ENCODE peak calls at places on chromosomes 5 and 9, in five cellular contexts. C, E, L, U and Z are unnamed samples.

GRCh38 chr9:25733336-25733982 is 55.2 kb upstream of the TUSC1 start:
- DNase-seq in C (no peak), E (no peak), L (no peak), U (no peak), Z (no peak)

GRCh38 chr5:9715891-9716335 is 85.8 kb upstream of the TAS2R1 start:
- DNase-seq in C (no peak), E (no peak), L (peak), U (peak), Z (peak)

GRCh38 chr9:27385606-27386005 is 88.7 kb upstream of the EQTN start:
- DNase-seq in C (no peak), E (no peak), L (no peak), U (no peak), Z (no peak)

GRCh38 chr9:128747233-128747632 is 23.3 kb upstream of the ZDHHC12 start:
- DNase-seq in C (no peak), E (no peak), L (no peak), U (no peak), Z (no peak)

GRCh38 chr5:3220201-3220600 is 375.4 kb upstream of the IRX1 start:
- DNase-seq in C (no peak), E (no peak), L (no peak), U (no peak), Z (no peak)

GRCh38 chr9:131874916-131875670 is 135.2 kb upstream of the RAPGEF1 start:
- DNase-seq in C (no peak), E (no peak), L (no peak), U (no peak), Z (no peak)

GRCh38 chr9:15299374-15299939 is 7.6 kb downstream of the TTC39B start:
- DNase-seq in C (no peak), E (peak), L (no peak), U (no peak), Z (no peak)

GRCh38 chr5:15013654-15014463 is 142.3 kb upstream of the ANKH start:
- DNase-seq in C (peak), E (peak), L (peak), U (peak), Z (no peak)

GRCh38 chr5:54713923-54714581 is 196.5 kb downstream of the SNX18 start:
- DNase-seq in C (peak), E (no peak), L (no peak), U (peak), Z (no peak)

GRCh38 chr5:74638776-74639537 is 1.6 kb downstream of the ENC1 start:
- DNase-seq in C (peak), E (no peak), L (no peak), U (no peak), Z (no peak)

GRCh38 chr5:101929628-101930027 is 366.5 kb downstream of the SLCO4C1 start:
- DNase-seq in C (no peak), E (no peak), L (no peak), U (no peak), Z (no peak)

GRCh38 chr5:76389513-76390154 is 13.5 kb upstream of the IQGAP2 start:
- DNase-seq in C (no peak), E (no peak), L (no peak), U (no peak), Z (no peak)

GRCh38 chr9:77598510-77598909 is 49.6 kb downstream of the GNA14 start:
- DNase-seq in C (peak), E (no peak), L (peak), U (peak), Z (peak)

GRCh38 chr5:135246923-135247795 is 151.9 kb downstream of the MACROH2A1 start:
- DNase-seq in C (peak), E (no peak), L (peak), U (peak), Z (peak)

GRCh38 chr9:20405086-20405485 is 217.2 kb downstream of the MLLT3 start:
- DNase-seq in C (peak), E (no peak), L (no peak), U (no peak), Z (no peak)

GRCh38 chr9:76441551-76442322 is 17.2 kb upstream of the GCNT1 start:
- DNase-seq in C (peak), E (no peak), L (no peak), U (peak), Z (peak)

GRCh38 chr5:62144395-62145022 is 161.5 kb upstream of the KIF2A start:
- DNase-seq in C (peak), E (no peak), L (no peak), U (no peak), Z (no peak)

GRCh38 chr5:176744584-176744965 is 65.8 kb upstream of the UNC5A start:
- DNase-seq in C (peak), E (no peak), L (no peak), U (no peak), Z (no peak)

GRCh38 chr5:73446631-73447233 is 1.8 kb downstream of the FOXD1 start:
- DNase-seq in C (no peak), E (no peak), L (no peak), U (no peak), Z (no peak)
- H3K4me3 ChIP-seq in C (peak), E (no peak), L (peak), U (peak), Z (peak)

DNA sequence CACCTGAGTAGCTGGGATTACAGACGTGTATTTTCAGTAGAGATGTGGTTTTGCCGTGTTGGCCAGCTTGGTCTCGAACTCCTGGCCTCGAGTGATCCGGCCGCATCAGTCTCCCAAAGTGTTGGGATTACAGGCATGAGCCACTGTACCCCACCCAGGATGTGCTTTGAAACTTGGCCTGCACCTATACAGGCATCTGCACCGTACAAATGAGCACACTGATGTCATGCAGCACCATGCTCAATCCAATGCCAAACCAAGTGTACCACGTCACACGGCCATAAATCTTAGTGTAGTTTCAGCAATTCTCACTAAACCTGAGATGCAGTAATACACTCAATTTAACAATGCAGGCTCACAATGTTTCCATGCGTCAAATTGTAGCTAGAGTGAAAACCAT is 6.3 kb downstream of the NSUN2 start:
- DNase-seq in C (peak), E (no peak), L (no peak), U (no peak), Z (no peak)
- H3K4me3 ChIP-seq in C (no peak), E (no peak), L (no peak), U (no peak), Z (no peak)

DNA sequence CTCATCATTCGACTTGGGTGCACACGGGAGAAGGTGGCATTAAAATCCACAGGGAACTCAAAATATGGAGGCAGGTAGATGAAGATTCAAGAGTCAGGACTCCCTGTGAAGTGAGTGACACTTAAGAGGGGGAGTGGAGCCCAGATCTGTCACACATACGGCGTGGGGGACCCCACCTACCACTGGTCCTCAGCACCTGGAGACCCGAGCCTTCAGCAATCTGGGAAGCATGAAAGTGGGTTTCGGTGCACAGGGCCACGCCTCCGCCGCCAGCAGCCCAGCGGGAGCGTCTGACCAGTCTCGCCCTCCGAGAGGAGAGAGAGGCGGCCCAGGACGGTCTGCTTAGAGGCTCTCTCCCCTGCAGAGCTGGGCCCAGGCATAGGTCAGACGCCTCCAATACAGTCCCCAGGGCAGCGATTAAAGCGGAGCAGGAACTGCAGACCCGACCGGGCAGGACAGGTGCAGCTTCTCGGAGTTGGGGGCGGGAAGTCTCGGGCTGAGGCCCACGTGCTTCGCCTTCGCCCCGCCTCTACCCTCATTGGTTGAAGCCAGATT is 639 bp upstream of the SLC2A8 start:
- DNase-seq in C (no peak), E (no peak), L (no peak), U (no peak), Z (no peak)
- H3K4me3 ChIP-seq in C (no peak), E (peak), L (peak), U (peak), Z (peak)

GRCh38 chr5:83721878-83722779 is 1.5 kb upstream of the HAPLN1 start:
- DNase-seq in C (peak), E (no peak), L (no peak), U (peak), Z (no peak)

GRCh38 chr5:83718936-83719495 is 1.6 kb downstream of the HAPLN1 start:
- DNase-seq in C (no peak), E (no peak), L (no peak), U (no peak), Z (no peak)

GRCh38 chr5:83724001-83724400 is 3.3 kb upstream of the HAPLN1 start:
- DNase-seq in C (no peak), E (no peak), L (no peak), U (no peak), Z (no peak)

GRCh38 chr5:83718195-83718825 is 2.3 kb downstream of the HAPLN1 start:
- DNase-seq in C (peak), E (peak), L (peak), U (peak), Z (no peak)

DNA sequence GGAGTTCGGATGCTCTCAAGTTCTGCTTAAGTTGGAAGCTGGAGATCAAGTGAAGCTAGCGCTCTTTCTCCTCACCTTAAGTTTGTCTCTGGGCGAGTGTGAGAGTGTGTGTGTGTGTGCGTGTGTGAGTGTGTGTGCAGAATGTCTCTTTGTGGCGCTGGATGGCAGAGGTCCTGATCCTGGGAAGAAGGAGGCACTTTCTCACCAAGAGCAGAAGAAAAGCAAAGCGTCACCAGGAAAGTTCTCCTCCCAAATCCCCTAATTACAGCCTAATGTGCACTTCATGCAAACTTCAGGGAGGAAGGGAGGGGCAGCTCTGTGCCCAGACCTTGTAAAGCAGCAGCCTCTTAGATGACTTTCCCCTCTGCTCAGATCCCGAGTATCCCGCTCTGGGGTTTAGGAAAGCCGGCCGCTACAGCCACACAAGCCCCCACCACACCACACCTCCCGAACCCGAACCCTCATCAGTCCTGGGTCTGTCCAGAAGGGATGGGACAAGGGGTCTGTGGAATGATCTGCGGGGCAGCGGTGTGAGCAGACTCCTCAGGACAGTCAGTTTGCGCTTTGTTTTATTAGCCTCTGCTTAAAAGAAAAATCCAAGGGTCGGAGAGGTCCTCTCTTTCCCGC is at the start of gene HAPLN1:
- DNase-seq in C (no peak), E (no peak), L (no peak), U (no peak), Z (no peak)
- H3K4me3 ChIP-seq in C (peak), E (no peak), L (peak), U (peak), Z (peak)

DNA sequence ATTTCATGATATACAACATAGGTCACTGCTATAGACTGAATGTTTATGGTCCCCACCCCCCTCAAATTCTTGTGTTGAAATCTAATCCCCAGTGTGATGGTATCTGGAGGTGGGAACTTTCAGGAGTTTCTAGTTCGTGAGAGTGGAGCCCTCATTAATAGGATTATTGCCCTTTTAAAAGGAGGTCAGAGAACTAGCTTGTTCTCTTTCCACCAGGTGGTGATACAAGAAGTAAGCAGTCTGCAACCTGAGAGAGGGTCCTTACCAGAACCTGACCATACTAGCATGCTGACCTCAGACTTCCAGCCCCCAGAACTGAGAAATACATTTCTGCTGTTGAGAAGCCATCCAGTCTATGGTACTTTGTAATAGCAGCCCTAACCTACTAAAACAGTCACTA is 33.3 kb downstream of the TMEM161B start:
- DNase-seq in C (no peak), E (no peak), L (no peak), U (no peak), Z (no peak)
- H3K4me3 ChIP-seq in C (no peak), E (no peak), L (no peak), U (no peak), Z (no peak)

DNA sequence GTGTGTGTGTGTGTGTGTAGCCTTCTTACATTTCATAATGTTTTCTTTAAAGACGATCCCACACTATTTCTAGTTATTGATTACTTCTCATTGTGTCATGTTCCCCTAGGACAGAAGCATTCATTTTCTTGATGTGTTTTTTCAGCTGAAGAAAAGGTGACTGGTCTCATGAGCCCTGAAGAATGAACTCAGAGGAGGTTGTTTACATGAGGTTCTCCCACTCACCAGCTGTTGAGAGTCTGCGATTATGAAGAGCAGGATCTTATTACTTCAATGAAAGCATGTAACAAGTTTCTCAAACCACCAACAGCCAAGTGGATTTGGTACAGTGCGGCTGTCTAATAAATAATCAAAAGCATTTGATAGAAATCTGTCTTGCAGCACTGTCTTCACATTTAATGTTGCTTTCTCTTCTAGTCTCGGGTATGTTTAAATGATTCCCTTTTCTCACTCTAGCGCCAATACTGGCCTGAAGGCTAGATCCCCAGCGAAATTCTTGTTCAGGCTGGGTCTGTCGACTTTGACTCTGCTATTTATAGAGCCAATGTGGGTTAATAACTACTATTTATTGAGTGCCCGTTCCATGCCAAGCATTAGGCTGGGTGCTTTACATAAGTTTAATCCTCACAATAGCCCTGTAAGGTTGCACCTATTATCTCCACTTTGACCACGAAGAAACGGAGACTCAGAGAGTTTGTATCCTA is 9.5 kb upstream of the FSD1L start:
- DNase-seq in C (peak), E (no peak), L (no peak), U (peak), Z (peak)
- H3K4me3 ChIP-seq in C (no peak), E (no peak), L (no peak), U (no peak), Z (no peak)

DNA sequence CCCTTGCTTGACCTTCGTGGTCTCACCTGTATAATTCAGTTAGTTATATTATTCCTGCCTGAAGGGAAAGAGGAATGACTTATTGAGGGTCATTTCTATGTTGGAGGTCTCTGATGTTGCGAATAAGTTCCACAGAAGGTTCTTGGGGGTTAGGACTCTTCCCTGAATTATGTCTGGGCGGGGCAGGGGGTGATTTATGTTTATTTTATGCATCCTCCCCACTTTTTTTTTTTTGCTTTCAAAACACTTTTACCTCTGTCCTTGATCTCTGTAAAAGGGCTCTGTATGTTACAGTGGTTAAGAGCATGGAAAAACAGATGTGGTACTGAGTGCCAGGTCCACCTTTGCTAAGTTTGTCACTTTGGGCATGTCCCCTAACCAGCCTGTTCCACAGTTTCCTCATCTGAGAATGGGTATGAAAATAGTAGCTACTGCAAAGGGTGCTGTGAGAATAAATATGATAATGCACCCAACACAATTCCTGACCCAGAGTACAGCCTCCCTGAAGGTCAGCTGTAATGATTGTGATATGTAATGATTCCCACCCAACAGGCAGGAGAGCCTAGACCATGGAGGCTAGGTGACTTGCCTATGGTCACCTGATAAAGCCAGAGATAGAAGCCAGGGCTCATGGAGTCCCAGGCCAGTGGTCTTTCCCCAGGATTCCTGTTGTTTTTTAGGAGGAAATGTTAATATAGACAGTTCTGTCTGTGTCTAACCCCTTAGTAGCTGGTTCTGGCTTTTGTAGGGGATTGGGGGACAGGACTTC is 54.8 kb downstream of the SLC22A5 start:
- DNase-seq in C (no peak), E (no peak), L (no peak), U (no peak), Z (no peak)
- H3K4me3 ChIP-seq in C (no peak), E (peak), L (no peak), U (no peak), Z (no peak)

GRCh38 chr9:121359358-121360294 is 10.4 kb downstream of the STOM start:
- DNase-seq in C (no peak), E (no peak), L (no peak), U (no peak), Z (no peak)
- H3K4me3 ChIP-seq in C (no peak), E (no peak), L (no peak), U (no peak), Z (no peak)

DNA sequence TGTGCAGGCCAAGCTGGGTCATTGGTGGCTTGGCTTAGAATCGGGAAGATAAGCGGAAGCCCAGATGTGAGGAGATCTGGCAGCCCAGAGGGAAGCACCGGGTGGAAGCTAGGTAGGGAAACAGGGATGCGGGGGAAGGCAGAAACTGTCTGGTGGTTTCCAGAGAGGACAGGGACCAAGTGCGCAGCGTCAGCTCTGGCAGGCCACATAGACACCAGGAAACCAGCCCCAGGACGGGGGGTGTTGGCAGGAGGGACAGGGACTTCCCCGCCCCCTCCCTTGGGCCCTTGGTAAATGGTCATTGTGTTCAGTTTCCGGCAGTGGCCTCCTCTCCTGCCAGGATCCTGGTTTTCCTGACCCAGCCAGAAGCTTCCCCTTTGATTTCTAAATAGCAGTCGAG is 2.0 kb downstream of the RALGDS start:
- DNase-seq in C (no peak), E (no peak), L (no peak), U (no peak), Z (no peak)
- H3K4me3 ChIP-seq in C (no peak), E (no peak), L (peak), U (no peak), Z (peak)